ENCODE peak calls at places on chromosomes 5 and 9, in ten cellular contexts. W is AG04449; Q is A549; X is lower lobe of right lung; Y is HT-29; C is CD4-positive, alpha-beta memory T cell; K is cardiac fibroblast; B is NCI-H1417; R is neuronal stem cell; J is right cardiac atrium. P is an unnamed sample.

GRCh38 chr5:139495644-139496435 is 13.3 kb upstream of the STING1 start:
- DNase-seq in W (no peak), Q (no peak), X (no peak), Y (no peak), C (no peak), K (peak), B (no peak), R (no peak), J (no peak), P (no peak)

GRCh38 chr9:97980918-97981827 is 2.0 kb upstream of the ANP32B start:
- DNase-seq in W (no peak), Q (no peak), X (no peak), Y (no peak), C (no peak), K (no peak), B (no peak), R (no peak), J (peak), P (no peak)

GRCh38 chr9:91420471-91421021 is 3.1 kb downstream of the NFIL3 start:
- DNase-seq in W (no peak), Q (no peak), X (no peak), Y (no peak), C (no peak), K (peak), B (no peak), R (no peak), J (no peak), P (no peak)

GRCh38 chr5:115898656-115899055 is 56.9 kb downstream of the AP3S1 start:
- DNase-seq in W (no peak), Q (no peak), X (no peak), Y (no peak), C (no peak), K (peak), B (no peak), R (no peak), J (no peak), P (no peak)

GRCh38 chr5:147200001-147200400 is 34.8 kb upstream of the STK32A start:
- DNase-seq in W (no peak), Q (no peak), X (no peak), Y (no peak), C (no peak), K (no peak), B (no peak), R (no peak), J (no peak), P (no peak)

GRCh38 chr9:106307670-106308069 is 555.3 kb upstream of the ZNF462 start:
- DNase-seq in W (no peak), Q (no peak), X (no peak), Y (no peak), C (no peak), K (peak), B (no peak), R (no peak), J (no peak), P (no peak)

GRCh38 chr5:17360879-17361278 is 137.2 kb upstream of the TAF11L2 start:
- DNase-seq in W (no peak), Q (no peak), X (no peak), Y (no peak), C (no peak), K (no peak), B (no peak), R (no peak), J (no peak), P (peak)

GRCh38 chr9:93670208-93671029 is 94.0 kb downstream of the PHF2 start:
- DNase-seq in W (no peak), Q (no peak), X (no peak), Y (no peak), C (no peak), K (peak), B (no peak), R (no peak), J (peak), P (no peak)

GRCh38 chr9:100027543-100027942 is 71.3 kb downstream of the ERP44 start:
- DNase-seq in W (no peak), Q (no peak), X (no peak), Y (no peak), C (no peak), K (no peak), B (no peak), R (no peak), J (no peak), P (no peak)

GRCh38 chr9:136971746-136972145 is 5.6 kb upstream of the PTGDS start:
- DNase-seq in W (no peak), Q (no peak), X (no peak), Y (no peak), C (no peak), K (no peak), B (no peak), R (no peak), J (no peak), P (no peak)

GRCh38 chr5:170265527-170265926 is 32.0 kb downstream of the LCP2 start:
- DNase-seq in W (no peak), Q (no peak), X (no peak), Y (no peak), C (no peak), K (no peak), B (no peak), R (no peak), J (peak), P (no peak)

GRCh38 chr5:135851907-135852805 is 17.7 kb downstream of the SLC25A48 start:
- DNase-seq in W (no peak), Q (no peak), X (no peak), Y (no peak), C (no peak), K (no peak), B (no peak), R (no peak), J (no peak), P (no peak)

GRCh38 chr5:154141686-154142300 is 48.7 kb upstream of the GALNT10 start:
- DNase-seq in W (no peak), Q (no peak), X (no peak), Y (no peak), C (no peak), K (no peak), B (peak), R (no peak), J (no peak), P (no peak)

GRCh38 chr9:91740713-91741112 is 209.3 kb downstream of the ROR2 start:
- DNase-seq in W (peak), Q (no peak), X (no peak), Y (no peak), C (no peak), K (peak), B (no peak), R (no peak), J (peak), P (no peak)

GRCh38 chr9:61671276-61671973 is 481.6 kb downstream of the SPATA31A7 start:
- DNase-seq in W (no peak), Q (no peak), X (no peak), Y (no peak), C (no peak), K (no peak), B (no peak), R (no peak), J (no peak), P (no peak)

GRCh38 chr9:31542384-31543055 is 841.9 kb upstream of the ACO1 start:
- DNase-seq in W (no peak), Q (no peak), X (no peak), Y (peak), C (peak), K (peak), B (no peak), R (no peak), J (no peak), P (peak)

GRCh38 chr9:137482094-137482781 is 23.1 kb upstream of the NSMF start:
- DNase-seq in W (no peak), Q (no peak), X (peak), Y (peak), C (no peak), K (peak), B (no peak), R (no peak), J (peak), P (no peak)

GRCh38 chr5:149297340-149298023 is 25.8 kb downstream of the AFAP1L1 start:
- DNase-seq in W (no peak), Q (no peak), X (no peak), Y (no peak), C (no peak), K (no peak), B (no peak), R (no peak), J (peak), P (no peak)

GRCh38 chr9:13023498-13023897 is 248.7 kb downstream of the LURAP1L start:
- DNase-seq in W (no peak), Q (no peak), X (no peak), Y (peak), C (no peak), K (peak), B (no peak), R (no peak), J (no peak), P (peak)

GRCh38 chr5:177507165-177507564 is 2.5 kb downstream of the DOK3 start:
- DNase-seq in W (no peak), Q (no peak), X (no peak), Y (peak), C (no peak), K (peak), B (no peak), R (no peak), J (peak), P (no peak)

GRCh38 chr9:100011062-100011681 is 87.6 kb downstream of the ERP44 start:
- DNase-seq in W (no peak), Q (peak), X (no peak), Y (peak), C (peak), K (peak), B (peak), R (peak), J (no peak), P (peak)

GRCh38 chr9:95642189-95642588 is 125.4 kb upstream of the PTCH1 start:
- DNase-seq in W (no peak), Q (no peak), X (no peak), Y (no peak), C (no peak), K (no peak), B (no peak), R (no peak), J (no peak), P (no peak)

GRCh38 chr5:78568212-78568611 is 80.4 kb downstream of the LHFPL2 start:
- DNase-seq in W (no peak), Q (no peak), X (no peak), Y (no peak), C (no peak), K (no peak), B (no peak), R (no peak), J (peak), P (no peak)

GRCh38 chr9:81431662-81432061 is 257.7 kb downstream of the TLE1 start:
- DNase-seq in W (peak), Q (no peak), X (no peak), Y (no peak), C (no peak), K (peak), B (no peak), R (no peak), J (no peak), P (no peak)

GRCh38 chr9:113488490-113488889 is 25.0 kb downstream of the RGS3 start:
- DNase-seq in W (no peak), Q (no peak), X (no peak), Y (no peak), C (no peak), K (no peak), B (no peak), R (no peak), J (peak), P (no peak)

GRCh38 chr5:33969572-33970452 is 14.7 kb downstream of the SLC45A2 start:
- DNase-seq in W (no peak), Q (peak), X (no peak), Y (peak), C (no peak), K (peak), B (peak), R (peak), J (no peak), P (peak)

GRCh38 chr5:108727639-108728565 is 19.8 kb upstream of the FER start:
- DNase-seq in W (no peak), Q (peak), X (peak), Y (peak), C (peak), K (peak), B (peak), R (peak), J (peak), P (peak)

GRCh38 chr5:151620463-151620844 is 29.3 kb upstream of the FAT2 start:
- DNase-seq in W (no peak), Q (no peak), X (no peak), Y (no peak), C (no peak), K (no peak), B (no peak), R (no peak), J (no peak), P (no peak)

GRCh38 chr9:70255521-70255920 is 3.3 kb upstream of the SMC5 start:
- DNase-seq in W (no peak), Q (no peak), X (no peak), Y (no peak), C (no peak), K (peak), B (no peak), R (no peak), J (no peak), P (no peak)

GRCh38 chr5:151168602-151169344 is 11.2 kb upstream of the ANXA6 start:
- DNase-seq in W (no peak), Q (no peak), X (no peak), Y (no peak), C (no peak), K (no peak), B (no peak), R (no peak), J (no peak), P (no peak)

GRCh38 chr9:2857564-2858198 is 13.8 kb upstream of the PUM3 start:
- DNase-seq in W (no peak), Q (peak), X (no peak), Y (peak), C (peak), K (peak), B (peak), R (peak), J (peak), P (peak)

GRCh38 chr9:121494192-121494591 is 5.5 kb downstream of the GGTA1 start:
- DNase-seq in W (no peak), Q (no peak), X (no peak), Y (no peak), C (no peak), K (no peak), B (no peak), R (no peak), J (no peak), P (no peak)

GRCh38 chr9:93960221-93960970 is 5.2 kb upstream of the BARX1 start:
- DNase-seq in W (no peak), Q (no peak), X (no peak), Y (no peak), C (no peak), K (no peak), B (no peak), R (no peak), J (no peak), P (no peak)

GRCh38 chr5:120697147-120697546 is 233.0 kb downstream of the PRR16 start:
- DNase-seq in W (no peak), Q (no peak), X (no peak), Y (no peak), C (no peak), K (no peak), B (no peak), R (no peak), J (no peak), P (no peak)

GRCh38 chr5:108146222-108146621 is 235.7 kb downstream of the FBXL17 start:
- DNase-seq in W (no peak), Q (no peak), X (no peak), Y (no peak), C (no peak), K (no peak), B (no peak), R (no peak), J (no peak), P (no peak)

GRCh38 chr9:105415344-105415980 is 32.4 kb upstream of the FSD1L start:
- DNase-seq in W (no peak), Q (peak), X (no peak), Y (peak), C (peak), K (peak), B (peak), R (peak), J (peak), P (peak)

GRCh38 chr9:123375725-123376132 is 19.7 kb downstream of the CRB2 start:
- DNase-seq in W (no peak), Q (no peak), X (no peak), Y (peak), C (no peak), K (no peak), B (no peak), R (no peak), J (peak), P (no peak)

GRCh38 chr5:133820516-133820915 is 147.9 kb downstream of the C5orf15 start:
- DNase-seq in W (no peak), Q (no peak), X (no peak), Y (no peak), C (no peak), K (no peak), B (peak), R (no peak), J (no peak), P (no peak)

GRCh38 chr5:125575561-125576504 is 829.4 kb upstream of the ZNF608 start:
- DNase-seq in W (no peak), Q (no peak), X (no peak), Y (peak), C (no peak), K (no peak), B (peak), R (peak), J (no peak), P (peak)